ENCODE peak calls at places on chromosome 1, in six cellular contexts. E is CD8-positive, alpha-beta T cell; Y is sigmoid colon; X is PC-3; U is pancreas; I is aorta. A is an unnamed sample. For H3K4me1, the result is how much of the 10 kb centered on the place peaks cover.

GRCh38 chr1:172674831-172675613 is 16.1 kb downstream of the FASLG start:
- DNase-seq in E (no peak), Y (no peak), X (no peak), U (no peak), I (no peak), A (no peak)

GRCh38 chr1:115829023-115829674 is 11.8 kb downstream of the NHLH2 start:
- DNase-seq in E (no peak), Y (peak), X (peak), U (no peak), I (peak), A (no peak)

GRCh38 chr1:108200627-108201106 is 524 bp upstream of the SLC25A24 start:
- DNase-seq in E (peak), Y (no peak), X (peak), U (peak), I (no peak), A (no peak)

GRCh38 chr1:27598902-27599528 is 4.9 kb downstream of the AHDC1 start:
- DNase-seq in E (no peak), Y (peak), X (peak), U (peak), I (peak), A (peak)

GRCh38 chr1:29684141-29684540 is 447.8 kb downstream of the PTPRU start:
- DNase-seq in E (no peak), Y (no peak), X (no peak), U (no peak), I (no peak), A (no peak)

GRCh38 chr1:179591592-179592580 is at the start of gene TDRD5:
- DNase-seq in E (no peak), Y (no peak), X (no peak), U (peak), I (no peak), A (peak)

GRCh38 chr1:9826616-9827015 is 2.9 kb upstream of the CLSTN1 start:
- DNase-seq in E (no peak), Y (peak), X (no peak), U (no peak), I (no peak), A (no peak)

GRCh38 chr1:220527279-220528048 is 472 bp upstream of the MARK1 start:
- DNase-seq in E (no peak), Y (peak), X (peak), U (peak), I (peak), A (peak)

GRCh38 chr1:25500694-25501093 is 42.7 kb upstream of the LDLRAP1 start:
- DNase-seq in E (no peak), Y (no peak), X (no peak), U (peak), I (peak), A (peak)

GRCh38 chr1:246156847-246157246 is 350.2 kb downstream of the SMYD3 start:
- DNase-seq in E (no peak), Y (no peak), X (no peak), U (no peak), I (no peak), A (no peak)

GRCh38 chr1:154420172-154420571 is 15.0 kb downstream of the IL6R start:
- DNase-seq in E (peak), Y (peak), X (peak), U (peak), I (peak), A (peak)

GRCh38 chr1:248375446-248375845 is at the start of gene OR2T6:
- DNase-seq in E (no peak), Y (no peak), X (no peak), U (no peak), I (no peak), A (no peak)

GRCh38 chr1:221816899-221817298 is 75.0 kb upstream of the DUSP10 start:
- DNase-seq in E (no peak), Y (no peak), X (peak), U (no peak), I (no peak), A (no peak)

GRCh38 chr1:23615852-23616251 is 56.6 kb upstream of the ID3 start:
- DNase-seq in E (no peak), Y (no peak), X (no peak), U (no peak), I (no peak), A (no peak)

GRCh38 chr1:23616292-23616822 is 57.1 kb upstream of the ID3 start:
- DNase-seq in E (no peak), Y (no peak), X (no peak), U (no peak), I (no peak), A (no peak)

GRCh38 chr1:23617019-23617418 is 57.7 kb upstream of the ID3 start:
- DNase-seq in E (no peak), Y (no peak), X (no peak), U (no peak), I (no peak), A (no peak)

GRCh38 chr1:23614128-23614660 is 54.9 kb upstream of the ID3 start:
- DNase-seq in E (no peak), Y (no peak), X (no peak), U (no peak), I (no peak), A (no peak)

GRCh38 chr1:23615423-23615822 is 56.1 kb upstream of the ID3 start:
- DNase-seq in E (no peak), Y (no peak), X (no peak), U (no peak), I (no peak), A (no peak)
- H3K4me1 ChIP-seq in E (half or more), Y (under half), X (under half), U (under half), I (under half), A (under half)

GRCh38 chr1:3566951-3567350 is 44.4 kb downstream of the MEGF6 start:
- DNase-seq in E (no peak), Y (no peak), X (no peak), U (no peak), I (no peak), A (no peak)
- H3K4me1 ChIP-seq in E (under half), Y (under half), X (under half), U (under half), I (under half), A (under half)

GRCh38 chr1:1778827-1779675 is 781 bp upstream of the NADK start:
- DNase-seq in E (peak), Y (peak), X (peak), U (peak), I (peak), A (peak)
- H3K4me1 ChIP-seq in E (half or more), Y (half or more), X (under half), U (under half), I (under half), A (under half)

DNA sequence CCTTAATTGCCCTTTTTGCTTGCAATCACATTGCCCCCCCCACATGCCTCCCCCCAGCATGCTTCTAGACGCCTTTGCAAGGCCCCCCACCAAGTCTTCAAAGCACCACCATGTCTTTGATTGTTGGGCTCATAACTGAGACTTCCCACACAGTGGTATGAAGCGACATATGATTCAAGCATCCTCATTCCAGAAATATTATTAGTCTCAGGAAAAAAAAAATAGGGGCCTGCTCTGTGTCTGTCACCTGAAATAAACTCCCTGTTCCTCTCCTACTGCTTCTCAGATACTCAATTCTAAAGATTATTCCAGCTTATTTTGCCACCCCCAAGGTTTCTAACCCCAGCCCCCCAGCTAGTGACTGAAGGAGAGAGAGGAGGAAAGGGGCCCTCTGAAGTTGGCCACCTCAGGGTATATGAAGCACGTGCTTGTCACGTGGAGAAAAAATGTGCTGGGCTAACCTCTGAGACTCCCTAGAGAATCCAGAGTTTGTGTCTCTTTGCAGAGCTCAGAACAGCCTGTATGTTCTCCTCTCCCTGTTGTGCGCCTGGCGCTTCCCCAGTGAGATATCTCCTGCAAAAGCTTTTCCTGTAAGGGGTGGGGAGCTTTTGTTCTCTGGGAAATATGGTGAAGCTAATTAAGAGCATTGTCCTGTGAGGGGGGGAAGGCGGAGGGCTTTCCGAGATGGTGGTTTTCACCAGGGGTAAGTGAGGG is 35.9 kb upstream of the RASAL2 start:
- DNase-seq in E (no peak), Y (peak), X (no peak), U (no peak), I (no peak), A (peak)
- H3K4me1 ChIP-seq in E (under half), Y (under half), X (under half), U (under half), I (under half), A (under half)

DNA sequence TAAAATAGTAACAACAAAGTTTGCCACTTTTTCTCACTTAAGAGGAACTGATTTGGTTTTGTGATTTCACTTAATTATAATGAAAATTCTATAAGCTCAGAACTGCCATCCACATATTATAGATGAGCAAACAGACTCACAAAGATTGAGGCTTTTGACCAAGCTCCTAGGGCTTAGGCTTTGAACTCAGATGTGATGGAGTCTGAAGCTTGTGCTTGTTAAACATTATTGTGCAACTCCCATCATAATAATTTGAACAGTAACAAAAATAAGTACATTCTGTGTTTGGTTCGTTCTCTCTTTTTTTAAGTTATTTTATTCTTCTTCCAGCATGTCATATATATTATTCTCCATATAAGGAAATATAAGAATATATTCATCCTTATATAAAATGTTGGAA is 403.4 kb downstream of the PTPRC start:
- DNase-seq in E (no peak), Y (no peak), X (no peak), U (no peak), I (no peak), A (no peak)
- H3K4me1 ChIP-seq in E (under half), Y (under half), X (under half), U (under half), I (under half), A (under half)